ENCODE peak calls at places on chromosomes 12 and 14, in five cellular contexts. T, H, X, I and K are unnamed samples.

GRCh38 chr12:127245009-127245408 is 1022.0 kb upstream of the TMEM132C start:
- DNase-seq in I (no peak), H (no peak), T (peak), X (no peak), K (no peak)

GRCh38 chr14:97408503-97408902 is 611.3 kb downstream of the VRK1 start:
- DNase-seq in T (no peak), I (no peak), H (no peak), X (no peak), K (no peak)

GRCh38 chr14:35349966-35350365 is 54.6 kb downstream of the NFKBIA start:
- DNase-seq in H (no peak), X (no peak), T (no peak), I (no peak), K (no peak)

GRCh38 chr14:102565331-102565887 is 27.0 kb upstream of the RCOR1 start:
- DNase-seq in T (no peak), H (no peak), X (no peak), I (no peak), K (no peak)

GRCh38 chr14:67859169-67859749 is 39.7 kb downstream of the RAD51B start:
- DNase-seq in T (no peak), H (no peak), X (no peak), I (no peak), K (no peak)

GRCh38 chr12:5407457-5407856 is 24.5 kb upstream of the NTF3 start:
- DNase-seq in T (no peak), I (no peak), X (no peak), H (no peak), K (peak)

GRCh38 chr14:68675233-68675577 is 117.7 kb downstream of the ZFP36L1 start:
- DNase-seq in I (no peak), T (no peak), X (no peak), H (no peak), K (no peak)

GRCh38 chr12:89951050-89951693 is 242.5 kb upstream of the ATP2B1 start:
- DNase-seq in X (no peak), I (no peak), T (peak), H (no peak), K (no peak)

GRCh38 chr12:121295746-121296617 is 527 bp downstream of the CAMKK2 start:
- DNase-seq in H (peak), T (peak), X (peak), I (no peak), K (no peak)

GRCh38 chr12:106133136-106134087 is 5.3 kb downstream of the NUAK1 start:
- DNase-seq in H (no peak), I (no peak), T (peak), X (no peak), K (no peak)

GRCh38 chr12:31324845-31325523 is 966 bp downstream of the SINHCAF start:
- DNase-seq in X (peak), T (peak), I (no peak), H (peak), K (no peak)

GRCh38 chr12:4064008-4064407 is 190.8 kb upstream of the PARP11 start:
- DNase-seq in I (no peak), T (no peak), H (no peak), X (no peak), K (no peak)

DNA sequence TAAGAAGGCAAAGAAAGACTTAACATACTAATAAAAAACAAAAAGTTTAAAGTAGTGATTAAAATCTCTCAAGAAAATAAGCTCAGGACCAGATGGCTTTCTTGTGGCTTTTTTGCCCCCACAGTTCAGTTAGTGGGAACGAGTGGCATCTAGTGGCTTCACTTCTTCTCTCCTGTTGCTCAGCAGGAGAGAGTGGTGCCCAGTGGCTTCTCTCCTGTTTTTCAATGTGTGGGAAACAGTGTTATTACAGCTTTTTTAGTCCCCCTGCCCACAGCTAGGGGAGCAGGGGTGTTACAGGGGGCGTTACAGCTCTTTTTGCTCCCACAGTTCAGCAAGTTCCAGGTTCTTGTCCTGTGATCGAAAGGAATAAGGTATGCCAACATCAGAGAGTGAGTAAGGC is 135.2 kb downstream of the RERGL start:
- DNase-seq in X (no peak), T (no peak), H (no peak), I (no peak), K (no peak)
- TF ChIP-seq CTCF in X (no peak), T (no peak), H (no peak), I (no peak), K (no peak)

GRCh38 chr12:114682920-114683708 is 861 bp downstream of the TBX3 start:
- DNase-seq in X (peak), T (no peak), H (peak), I (no peak), K (no peak)
- H3K4me3 ChIP-seq in X (peak), T (peak), H (peak), I (peak), K (peak)

GRCh38 chr14:45128963-45129629 is 5.2 kb downstream of the FKBP3 start:
- DNase-seq in H (no peak), T (no peak), I (no peak), X (no peak), K (no peak)

GRCh38 chr14:45133683-45134050 is 614 bp downstream of the FKBP3 start:
- DNase-seq in I (no peak), T (no peak), H (no peak), X (no peak), K (no peak)

GRCh38 chr14:45135181-45135580 is 549 bp upstream of the FANCM start:
- DNase-seq in T (peak), X (no peak), H (no peak), I (no peak), K (no peak)

GRCh38 chr14:45135659-45136314 is at the start of gene FANCM:
- DNase-seq in I (peak), T (peak), H (peak), X (peak), K (peak)

DNA sequence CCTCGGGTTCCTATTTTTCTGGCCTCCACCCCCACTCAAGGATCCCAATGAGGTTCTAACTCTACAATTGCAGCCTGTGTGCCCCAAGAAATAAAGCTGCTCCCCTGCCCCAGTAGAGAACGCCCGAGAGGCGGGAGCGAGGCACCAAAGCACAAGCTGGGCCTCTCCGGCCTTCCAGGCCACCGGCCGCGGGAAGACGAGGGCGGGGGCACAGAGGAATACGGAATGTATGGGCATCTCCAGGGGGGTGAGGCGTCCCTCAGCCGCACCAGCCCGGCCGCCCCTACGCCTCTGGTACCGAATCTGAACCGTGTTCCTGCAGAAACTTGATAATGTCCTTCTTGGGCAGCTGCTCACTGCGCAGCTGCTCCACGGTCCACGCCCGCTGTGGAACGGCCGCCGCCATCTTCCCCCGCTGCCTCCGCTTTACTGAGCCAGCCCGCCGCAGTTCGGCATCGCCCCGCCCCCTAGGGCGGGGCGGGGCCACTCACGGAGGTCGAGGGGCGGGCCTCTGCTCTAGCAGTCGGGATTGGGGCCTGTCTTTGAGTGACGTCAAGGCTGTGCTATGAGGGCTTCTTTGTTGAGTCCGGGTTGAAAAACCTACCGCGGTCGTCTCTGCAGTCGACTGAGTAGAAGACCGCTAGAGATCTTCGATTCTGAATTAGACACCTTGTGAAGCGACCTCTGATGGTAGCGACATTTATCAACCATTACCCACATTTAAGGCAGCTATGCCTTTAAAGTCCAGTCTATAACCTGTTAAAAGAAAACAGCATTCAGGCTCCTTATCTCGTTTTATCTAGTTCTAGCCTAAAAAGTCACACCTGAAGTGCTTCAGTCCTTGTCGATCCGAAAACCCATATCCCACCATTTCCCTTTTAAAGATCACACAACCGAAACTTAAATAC is at the start of gene FKBP3:
- DNase-seq in T (peak), X (peak), H (peak), I (peak), K (peak)
- TF ChIP-seq CTCF in T (peak), X (no peak), H (peak), I (no peak), K (no peak)

GRCh38 chr12:48838048-48838447 is 13.9 kb downstream of the DDX23 start:
- DNase-seq in X (no peak), H (no peak), I (no peak), T (no peak), K (no peak)
- H3K4me3 ChIP-seq in X (no peak), H (no peak), I (no peak), T (no peak), K (no peak)

GRCh38 chr14:104371917-104372316 is 207.6 kb upstream of the C14orf180 start:
- DNase-seq in H (peak), T (no peak), I (no peak), X (peak), K (no peak)

GRCh38 chr14:104369208-104369607 is 210.4 kb upstream of the C14orf180 start:
- DNase-seq in T (no peak), H (peak), I (no peak), X (peak), K (no peak)

GRCh38 chr14:104372390-104373054 is 207.0 kb upstream of the C14orf180 start:
- DNase-seq in I (no peak), T (no peak), H (peak), X (peak), K (no peak)

GRCh38 chr14:104370256-104370870 is 209.2 kb upstream of the C14orf180 start:
- DNase-seq in X (peak), T (no peak), I (no peak), H (peak), K (no peak)

GRCh38 chr14:104371031-104371430 is 208.5 kb upstream of the C14orf180 start:
- DNase-seq in T (no peak), X (peak), H (peak), I (no peak), K (no peak)
- TF ChIP-seq CTCF in T (no peak), X (no peak), H (no peak), I (no peak), K (no peak)